ENCODE peak calls at places on chromosomes 11 and 22, in five cellular contexts. Q is SK-N-SH; O is anterior cingulate cortex; Z is RWPE2; U is CD8-positive, alpha-beta memory T cell. R is an unnamed sample.
A peak's percentile ranks its signal among the peaks of the same experiment; 100 is the strongest.

GRCh38 chr22:32478994-32479393 is 4.4 kb downstream of the FBXO7 start:
- DNase-seq in Q (no peak), O (no peak), Z (no peak), U (no peak), R (no peak)

GRCh38 chr11:72759468-72759867 is 7.3 kb upstream of the ARAP1 start:
- DNase-seq in Q (no peak), O (no peak), Z (no peak), U (no peak), R (no peak)

GRCh38 chr22:29270475-29271271 is 2.6 kb downstream of the EWSR1 start:
- DNase-seq in Q (no peak), O (no peak), Z (no peak), U (no peak), R (no peak)

GRCh38 chr11:28666632-28667031 is 558.4 kb downstream of the METTL15 start:
- DNase-seq in Q (no peak), O (no peak), Z (no peak), U (no peak), R (peak; percentile 89)

GRCh38 chr11:33197915-33198727 is 36.8 kb upstream of the CSTF3 start:
- DNase-seq in Q (no peak), O (no peak), Z (no peak), U (no peak), R (no peak)

GRCh38 chr11:111655924-111656323 is 53.7 kb downstream of the SIK2 start:
- DNase-seq in Q (no peak), O (no peak), Z (no peak), U (no peak), R (no peak)

GRCh38 chr22:48694296-48694883 is 1133.3 kb downstream of the BRD1 start:
- DNase-seq in Q (no peak), O (no peak), Z (no peak), U (no peak), R (no peak)

GRCh38 chr22:41367680-41368542 is 13.8 kb upstream of the TEF start:
- DNase-seq in Q (no peak), O (peak; percentile 60), Z (no peak), U (no peak), R (peak; percentile 16)

GRCh38 chr11:129605815-129606214 is 209.8 kb upstream of the TMEM45B start:
- DNase-seq in Q (no peak), O (no peak), Z (no peak), U (no peak), R (no peak)

GRCh38 chr22:22210375-22210774 is 34.2 kb upstream of the VPREB1 start:
- DNase-seq in Q (no peak), O (no peak), Z (no peak), U (peak; percentile 10), R (no peak)

GRCh38 chr11:48087974-48088681 is 107.8 kb downstream of the PTPRJ start:
- DNase-seq in Q (no peak), O (no peak), Z (no peak), U (no peak), R (no peak)

GRCh38 chr11:88301478-88302140 is 35.9 kb downstream of the CTSC start:
- DNase-seq in Q (no peak), O (no peak), Z (no peak), U (no peak), R (no peak)

GRCh38 chr11:18736590-18737148 is 10.7 kb upstream of the IGSF22 start:
- DNase-seq in Q (no peak), O (no peak), Z (no peak), U (no peak), R (no peak)

GRCh38 chr11:42237701-42238235 is 778.3 kb upstream of the LRRC4C start:
- DNase-seq in Q (no peak), O (no peak), Z (no peak), U (no peak), R (no peak)

GRCh38 chr11:35907648-35908431 is 36.0 kb upstream of the LDLRAD3 start:
- DNase-seq in Q (no peak), O (no peak), Z (no peak), U (no peak), R (no peak)

GRCh38 chr11:16979708-16980622 is 34.2 kb downstream of the PLEKHA7 start:
- DNase-seq in Q (no peak), O (no peak), Z (no peak), U (no peak), R (no peak)

GRCh38 chr22:37906364-37907008 is 389 bp downstream of the MICALL1 start:
- DNase-seq in Q (peak; percentile 78), O (no peak), Z (no peak), U (peak; percentile 26), R (no peak)

GRCh38 chr22:30041881-30042280 is 38.4 kb upstream of the HORMAD2 start:
- DNase-seq in Q (no peak), O (no peak), Z (no peak), U (no peak), R (no peak)

GRCh38 chr11:128900468-128900867 is 9.3 kb downstream of the KCNJ5 start:
- DNase-seq in Q (no peak), O (no peak), Z (no peak), U (no peak), R (no peak)

R was measured in AG09319.